ENCODE peak calls at places on chromosome 21, in four cellular contexts. C is SK-N-SH treated with all-trans-retinoic acid at 6 μM for 48 hours; W is Panc1; T is activated naive CD8-positive, alpha-beta T cell treated with anti-CD3 and anti-CD28 coated beads, Interleukin-2, amount 50 U/mL, for 24 hours. J is an unnamed sample.

GRCh38 chr21:46265736-46266525 is 19.5 kb downstream of the MCM3AP start:
- ATAC-seq in C (no peak), W (no peak), T (no peak), J (no peak)

GRCh38 chr21:31501921-31502320 is 157.6 kb upstream of the SOD1 start:
- ATAC-seq in C (no peak), W (no peak), T (no peak), J (no peak)

GRCh38 chr21:44926364-44927101 is 5.8 kb upstream of the ITGB2 start:
- ATAC-seq in C (no peak), W (no peak), T (peak; percentile 24), J (no peak)

GRCh38 chr21:37622755-37623543 is 256.4 kb downstream of the DYRK1A start:
- ATAC-seq in C (no peak), W (no peak), T (no peak), J (no peak)

GRCh38 chr21:41631564-41632461 is 123.9 kb upstream of the TMPRSS2 start:
- ATAC-seq in C (peak; percentile 54), W (peak; percentile 74), T (no peak), J (no peak)

GRCh38 chr21:44874497-44875331 is 1.2 kb upstream of the PTTG1IP start:
- ATAC-seq in C (no peak), W (peak; percentile 23), T (no peak), J (peak; percentile 23)

GRCh38 chr21:31133243-31133830 is 95.1 kb upstream of the KRTAP19-8 start:
- ATAC-seq in C (no peak), W (no peak), T (peak; percentile 5), J (no peak)

GRCh38 chr21:29315155-29315749 is 16.5 kb downstream of the BACH1 start:
- ATAC-seq in C (peak; percentile 23), W (no peak), T (no peak), J (no peak)

GRCh38 chr21:45029298-45029967 is 44.9 kb upstream of the ADARB1 start:
- ATAC-seq in C (peak; percentile 45), W (peak; percentile 80), T (no peak), J (peak; percentile 54)

GRCh38 chr21:41560701-41561158 is 52.8 kb upstream of the TMPRSS2 start:
- ATAC-seq in C (no peak), W (no peak), T (no peak), J (no peak)

GRCh38 chr21:41121785-41122415 is 46.1 kb upstream of the BACE2 start:
- ATAC-seq in C (no peak), W (peak; percentile 95), T (no peak), J (peak; percentile 86)

GRCh38 chr21:43719748-43720538 is 1.0 kb downstream of the PDXK start:
- ATAC-seq in C (peak; percentile 31), W (no peak), T (peak; percentile 8), J (peak; percentile 15)

GRCh38 chr21:42156690-42157605 is 62.0 kb upstream of the ABCG1 start:
- ATAC-seq in C (no peak), W (no peak), T (no peak), J (no peak)

GRCh38 chr21:35036521-35037383 is 12.3 kb downstream of the RUNX1 start:
- ATAC-seq in C (no peak), W (no peak), T (peak; percentile 62), J (no peak)

GRCh38 chr21:17472167-17472566 is 40.7 kb upstream of the CXADR start:
- ATAC-seq in C (no peak), W (no peak), T (no peak), J (no peak)

GRCh38 chr21:33035147-33035546 is 9.4 kb downstream of the OLIG2 start:
- ATAC-seq in C (no peak), W (no peak), T (no peak), J (no peak)

GRCh38 chr21:44496900-44497550 is 41.7 kb downstream of the LRRC3 start:
- ATAC-seq in C (no peak), W (no peak), T (no peak), J (no peak)

GRCh38 chr21:38478782-38479181 is 19.5 kb downstream of the ERG start:
- ATAC-seq in C (no peak), W (no peak), T (peak; percentile 66), J (no peak)

GRCh38 chr21:44616591-44616926 is 4.7 kb downstream of the KRTAP10-8 start:
- ATAC-seq in C (no peak), W (no peak), T (no peak), J (no peak)

GRCh38 chr21:44425307-44425894 is 29.9 kb upstream of the LRRC3 start:
- ATAC-seq in C (no peak), W (no peak), T (no peak), J (no peak)

GRCh38 chr21:29349702-29350101 is 51.0 kb downstream of the BACH1 start:
- ATAC-seq in C (no peak), W (no peak), T (no peak), J (no peak)

GRCh38 chr21:24367936-24368335 is 1239.3 kb downstream of the MRPL39 start:
- ATAC-seq in C (no peak), W (no peak), T (no peak), J (no peak)

GRCh38 chr21:35282944-35283343 is 233.8 kb upstream of the RUNX1 start:
- ATAC-seq in C (no peak), W (no peak), T (no peak), J (no peak)

GRCh38 chr21:39908265-39908923 is 41.2 kb downstream of the PCP4 start:
- ATAC-seq in C (no peak), W (no peak), T (no peak), J (no peak)

GRCh38 chr21:33531007-33531406 is 10.9 kb downstream of the GART start:
- ATAC-seq in C (no peak), W (no peak), T (no peak), J (no peak)

GRCh38 chr21:39073717-39074116 is 109.5 kb downstream of the PSMG1 start:
- ATAC-seq in C (peak; percentile 42), W (no peak), T (no peak), J (no peak)

GRCh38 chr21:44765231-44766013 is 36.2 kb downstream of the UBE2G2 start:
- ATAC-seq in C (peak; percentile 33), W (peak; percentile 22), T (peak; percentile 47), J (no peak)

GRCh38 chr21:29192999-29193563 is 62.6 kb downstream of the MAP3K7CL start:
- ATAC-seq in C (peak; percentile 42), W (no peak), T (no peak), J (no peak)

GRCh38 chr21:36541721-36542139 is 61.8 kb upstream of the CLDN14 start:
- ATAC-seq in C (no peak), W (no peak), T (no peak), J (no peak)

GRCh38 chr21:45361033-45361997 is 43.6 kb upstream of the COL18A1 start:
- ATAC-seq in C (no peak), W (no peak), T (no peak), J (no peak)

GRCh38 chr21:28068455-28069358 is 924.0 kb downstream of the LTN1 start:
- ATAC-seq in C (peak; percentile 35), W (no peak), T (no peak), J (peak; percentile 39)

GRCh38 chr21:40146201-40146890 is 279.1 kb downstream of the PCP4 start:
- ATAC-seq in C (no peak), W (no peak), T (no peak), J (no peak)

GRCh38 chr21:46295996-46296752 is 10.0 kb downstream of the YBEY start:
- ATAC-seq in C (no peak), W (peak; percentile 56), T (peak; percentile 78), J (peak; percentile 92)

GRCh38 chr21:20260124-20260523 is 738.1 kb upstream of the NCAM2 start:
- ATAC-seq in C (no peak), W (no peak), T (no peak), J (no peak)

GRCh38 chr21:15219866-15220265 is 155.1 kb upstream of the NRIP1 start:
- ATAC-seq in C (no peak), W (no peak), T (no peak), J (no peak)

GRCh38 chr21:17081193-17081592 is 431.6 kb upstream of the CXADR start:
- ATAC-seq in C (no peak), W (no peak), T (no peak), J (no peak)

J was measured in gastroesophageal sphincter.